ENCODE peak calls at places on chromosome 21, in seven cellular contexts. I, F, Q, J, X, P and U are unnamed samples.

GRCh38 chr21:22120616-22121266 is 1122.5 kb downstream of the NCAM2 start:
- DNase-seq in P (no peak), F (peak; percentile 16), Q (no peak), I (no peak), J (no peak), X (no peak), U (no peak)

GRCh38 chr21:25369524-25370300 is 237.6 kb downstream of the MRPL39 start:
- DNase-seq in P (no peak), I (no peak), Q (no peak), X (no peak), F (peak; percentile 51), J (no peak), U (no peak)

GRCh38 chr21:27802816-27803475 is 836.1 kb upstream of the ADAMTS5 start:
- DNase-seq in X (peak; percentile 53), Q (no peak), J (no peak), F (peak; percentile 80), P (peak; percentile 57), I (no peak), U (no peak)

GRCh38 chr21:18467715-18468114 is 64.1 kb upstream of the TMPRSS15 start:
- DNase-seq in I (no peak), Q (no peak), X (no peak), P (no peak), F (no peak), J (no peak), U (no peak)

GRCh38 chr21:21740207-21740606 is 742.0 kb downstream of the NCAM2 start:
- DNase-seq in J (no peak), X (no peak), I (no peak), P (no peak), F (no peak), Q (no peak), U (no peak)

GRCh38 chr21:33078907-33079582 is 9.1 kb downstream of the OLIG1 start:
- DNase-seq in F (peak; percentile 42), J (peak; percentile 66), I (peak; percentile 13), Q (no peak), X (peak; percentile 72), P (no peak), U (peak; percentile 88)

GRCh38 chr21:46543306-46543705 is 61.6 kb downstream of the S100B start:
- DNase-seq in X (no peak), Q (no peak), F (no peak), I (no peak), J (no peak), P (no peak), U (no peak)

GRCh38 chr21:33541105-33541711 is 709 bp downstream of the GART start:
- DNase-seq in P (no peak), F (peak; percentile 44), X (peak; percentile 13), J (no peak), I (no peak), Q (no peak), U (peak; percentile 24)

GRCh38 chr21:32585970-32586369 is 647 bp upstream of the TCP10L start:
- DNase-seq in I (no peak), P (no peak), F (no peak), X (no peak), Q (no peak), J (no peak), U (no peak)

GRCh38 chr21:24259241-24259640 is 1348.0 kb downstream of the MRPL39 start:
- DNase-seq in P (no peak), J (no peak), F (no peak), I (peak; percentile 33), X (no peak), Q (no peak), U (no peak)

GRCh38 chr21:46605759-46606426 is 1.0 kb upstream of the S100B start:
- DNase-seq in I (no peak), P (no peak), X (no peak), J (no peak), Q (peak; percentile 72), F (no peak), U (peak; percentile 63)

GRCh38 chr21:17613242-17613676 is 558 bp upstream of the BTG3 start:
- DNase-seq in Q (no peak), X (peak; percentile 0), F (peak; percentile 42), J (peak; percentile 39), I (no peak), P (no peak), U (peak; percentile 42)

GRCh38 chr21:18917602-18918001 is 514.0 kb upstream of the TMPRSS15 start:
- DNase-seq in J (no peak), P (no peak), F (no peak), X (no peak), I (no peak), Q (no peak), U (no peak)

GRCh38 chr21:32739946-32740345 is 12.1 kb upstream of the SYNJ1 start:
- DNase-seq in Q (no peak), F (no peak), I (no peak), X (no peak), J (no peak), P (no peak), U (no peak)

GRCh38 chr21:43279578-43279894 is 110.7 kb downstream of the CRYAA start:
- DNase-seq in Q (no peak), J (no peak), I (no peak), P (no peak), F (no peak), X (no peak), U (no peak)

GRCh38 chr21:25561668-25562641 is 45.3 kb downstream of the MRPL39 start:
- DNase-seq in Q (peak; percentile 71), F (peak; percentile 74), J (no peak), I (peak; percentile 27), X (peak; percentile 48), P (peak; percentile 60), U (peak; percentile 64)

GRCh38 chr21:28725396-28725795 is 267.3 kb downstream of the LTN1 start:
- DNase-seq in J (no peak), X (no peak), F (no peak), Q (no peak), P (no peak), I (no peak), U (no peak)

GRCh38 chr21:43578677-43579313 is 80.5 kb downstream of the HSF2BP start:
- DNase-seq in J (no peak), Q (no peak), X (no peak), F (peak; percentile 80), I (no peak), P (no peak), U (no peak)

GRCh38 chr21:17114019-17114418 is 398.8 kb upstream of the CXADR start:
- DNase-seq in Q (no peak), I (no peak), P (no peak), F (no peak), X (no peak), J (no peak), U (no peak)

GRCh38 chr21:39388811-39389155 is 39.9 kb upstream of the HMGN1 start:
- DNase-seq in Q (no peak), F (no peak), P (no peak), J (no peak), X (no peak), I (no peak), U (no peak)

GRCh38 chr21:39388038-39388810 is 39.3 kb upstream of the HMGN1 start:
- DNase-seq in F (peak; percentile 86), P (peak; percentile 97), Q (peak; percentile 91), J (peak; percentile 81), X (peak; percentile 91), I (no peak), U (peak; percentile 89)

GRCh38 chr21:39392981-39393380 is 44.1 kb upstream of the HMGN1 start:
- DNase-seq in J (no peak), P (no peak), Q (no peak), F (no peak), I (no peak), X (no peak), U (no peak)

GRCh38 chr21:39392296-39392695 is 43.4 kb upstream of the HMGN1 start:
- DNase-seq in J (no peak), Q (no peak), X (no peak), P (no peak), F (no peak), I (no peak), U (no peak)

GRCh38 chr21:39390212-39390765 is 41.4 kb upstream of the HMGN1 start:
- DNase-seq in F (no peak), J (no peak), Q (no peak), P (no peak), X (no peak), I (no peak), U (no peak)
- TF ChIP-seq CTCF in F (no peak), J (no peak), Q (no peak), P (no peak), X (no peak), I (peak; percentile 5), U (no peak)

DNA sequence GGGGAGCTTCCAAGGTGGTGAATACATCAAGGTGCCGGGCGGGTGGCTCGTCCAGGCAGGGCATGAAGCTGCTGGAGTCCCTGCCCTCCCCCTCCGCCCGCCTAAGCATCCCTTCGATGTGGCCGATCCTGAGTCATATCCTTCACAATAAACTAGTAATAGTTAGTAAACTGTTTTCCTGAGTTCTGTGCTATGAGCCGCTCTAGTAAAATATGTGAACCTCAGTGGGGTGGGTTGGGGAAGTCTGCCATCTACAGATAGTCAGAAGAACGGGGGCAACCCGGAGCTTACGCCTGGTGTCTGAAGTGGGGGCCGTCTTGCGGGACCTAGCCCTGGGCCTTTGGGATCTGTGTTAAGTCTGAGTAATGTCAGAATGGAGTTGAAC is 21.6 kb downstream of the C2CD2 start:
- DNase-seq in X (no peak), Q (no peak), I (peak; percentile 51), F (peak; percentile 79), P (no peak), J (no peak), U (peak; percentile 16)
- TF ChIP-seq CTCF in X (no peak), Q (peak; percentile 19), I (peak; percentile 36), F (peak; percentile 59), P (no peak), J (no peak), U (peak; percentile 14)

GRCh38 chr21:44626673-44627143 is at the start of gene KRTAP10-9:
- DNase-seq in I (no peak), P (no peak), Q (no peak), J (no peak), F (no peak), X (no peak), U (no peak)
- TF ChIP-seq CTCF in I (no peak), P (no peak), Q (no peak), J (no peak), F (no peak), X (no peak), U (no peak)

GRCh38 chr21:15281714-15282113 is 216.9 kb upstream of the NRIP1 start:
- DNase-seq in F (no peak), P (no peak), X (no peak), Q (no peak), I (no peak), J (no peak), U (no peak)
- TF ChIP-seq CTCF in F (no peak), P (no peak), X (no peak), Q (no peak), I (no peak), J (no peak), U (no peak)

GRCh38 chr21:31479222-31479621 is 135.2 kb upstream of the TIAM1 start:
- DNase-seq in X (no peak), I (no peak), J (no peak), P (no peak), Q (no peak), F (no peak), U (no peak)
- TF ChIP-seq CTCF in X (no peak), I (no peak), J (no peak), P (no peak), Q (no peak), F (no peak), U (no peak)

DNA sequence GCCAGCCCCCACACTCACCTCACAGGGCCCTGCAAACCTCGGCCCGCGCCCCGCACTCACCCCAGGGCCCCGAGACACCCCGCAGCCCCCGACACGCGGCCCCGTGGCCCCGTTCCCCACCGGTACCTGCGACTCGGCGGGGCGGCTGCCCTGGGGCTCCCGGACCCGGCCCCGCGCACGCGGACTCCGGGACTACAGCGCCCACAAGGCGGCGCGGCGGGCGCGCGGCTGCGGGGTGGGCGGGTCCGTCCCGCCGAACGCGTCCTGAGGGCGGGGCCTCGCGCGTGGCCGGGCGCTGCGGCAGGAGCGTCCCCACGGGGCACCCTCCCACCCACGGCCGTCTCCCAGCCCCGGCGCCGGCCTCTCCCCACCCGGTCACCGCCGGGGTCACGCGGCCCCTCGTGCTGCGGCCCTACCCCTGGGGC is at the start of gene SLC19A1:
- DNase-seq in P (peak; percentile 78), F (peak; percentile 54), X (peak; percentile 69), I (no peak), J (peak; percentile 24), Q (peak; percentile 100), U (peak; percentile 99)
- TF ChIP-seq CTCF in P (no peak), F (peak; percentile 26), X (no peak), I (peak; percentile 36), J (no peak), Q (peak; percentile 48), U (peak; percentile 48)